ENCODE peak calls at places on chromosomes 2 and 18, in four cellular contexts. One of them, this sample, is unnamed.

GRCh38 chr2:25417715-25418369 is 76.1 kb upstream of the DNMT3A start:
- DNase-seq in activated T-helper 9 cell treated with anti-CD3 and anti-CD28 coated beads, Interleukin-2, amount 50 U/mL, for 16 hours: no peak
- DNase-seq in NCI-H1930: no peak
- DNase-seq in HEK293T: no peak
- DNase-seq in this sample: no peak

GRCh38 chr2:120512321-120512710 is 166.4 kb downstream of the INHBB start:
- DNase-seq in activated T-helper 9 cell treated with anti-CD3 and anti-CD28 coated beads, Interleukin-2, amount 50 U/mL, for 16 hours: no peak
- DNase-seq in HEK293T: no peak
- DNase-seq in NCI-H1930: no peak
- DNase-seq in this sample: no peak

GRCh38 chr2:86305195-86305975 is 32.0 kb downstream of the REEP1 start:
- DNase-seq in NCI-H1930: no peak
- DNase-seq in activated T-helper 9 cell treated with anti-CD3 and anti-CD28 coated beads, Interleukin-2, amount 50 U/mL, for 16 hours: no peak
- DNase-seq in HEK293T: no peak
- DNase-seq in this sample: no peak

GRCh38 chr18:59699061-59699460 is 1.8 kb upstream of the CCBE1 start:
- DNase-seq in HEK293T: no peak
- DNase-seq in NCI-H1930: no peak
- DNase-seq in activated T-helper 9 cell treated with anti-CD3 and anti-CD28 coated beads, Interleukin-2, amount 50 U/mL, for 16 hours: no peak
- DNase-seq in this sample: no peak

GRCh38 chr2:205024822-205025518 is 479.7 kb downstream of the PARD3B start:
- DNase-seq in NCI-H1930: no peak
- DNase-seq in activated T-helper 9 cell treated with anti-CD3 and anti-CD28 coated beads, Interleukin-2, amount 50 U/mL, for 16 hours: peak
- DNase-seq in HEK293T: peak
- DNase-seq in this sample: no peak

GRCh38 chr2:53131416-53131815 is 636.2 kb upstream of the CHAC2 start:
- DNase-seq in activated T-helper 9 cell treated with anti-CD3 and anti-CD28 coated beads, Interleukin-2, amount 50 U/mL, for 16 hours: no peak
- DNase-seq in HEK293T: no peak
- DNase-seq in NCI-H1930: no peak
- DNase-seq in this sample: no peak

GRCh38 chr2:110120171-110121051 is 4.8 kb upstream of the MALL start:
- DNase-seq in NCI-H1930: no peak
- DNase-seq in HEK293T: no peak
- DNase-seq in activated T-helper 9 cell treated with anti-CD3 and anti-CD28 coated beads, Interleukin-2, amount 50 U/mL, for 16 hours: no peak
- DNase-seq in this sample: no peak

GRCh38 chr2:85709385-85709784 is 15.2 kb downstream of the GNLY start:
- DNase-seq in NCI-H1930: no peak
- DNase-seq in HEK293T: no peak
- DNase-seq in activated T-helper 9 cell treated with anti-CD3 and anti-CD28 coated beads, Interleukin-2, amount 50 U/mL, for 16 hours: no peak
- DNase-seq in this sample: no peak

GRCh38 chr18:70044626-70045025 is 97.0 kb upstream of the CD226 start:
- DNase-seq in activated T-helper 9 cell treated with anti-CD3 and anti-CD28 coated beads, Interleukin-2, amount 50 U/mL, for 16 hours: no peak
- DNase-seq in NCI-H1930: no peak
- DNase-seq in HEK293T: no peak
- DNase-seq in this sample: no peak

GRCh38 chr2:16241166-16242160 is 301.1 kb downstream of the MYCN start:
- DNase-seq in activated T-helper 9 cell treated with anti-CD3 and anti-CD28 coated beads, Interleukin-2, amount 50 U/mL, for 16 hours: no peak
- DNase-seq in HEK293T: no peak
- DNase-seq in NCI-H1930: no peak
- DNase-seq in this sample: no peak

GRCh38 chr2:33317369-33318015 is 159.0 kb upstream of the RASGRP3 start:
- DNase-seq in NCI-H1930: no peak
- DNase-seq in HEK293T: no peak
- DNase-seq in activated T-helper 9 cell treated with anti-CD3 and anti-CD28 coated beads, Interleukin-2, amount 50 U/mL, for 16 hours: no peak
- DNase-seq in this sample: no peak

GRCh38 chr2:227228061-227228667 is 63.7 kb downstream of the COL4A3 start:
- DNase-seq in activated T-helper 9 cell treated with anti-CD3 and anti-CD28 coated beads, Interleukin-2, amount 50 U/mL, for 16 hours: no peak
- DNase-seq in HEK293T: no peak
- DNase-seq in NCI-H1930: no peak
- DNase-seq in this sample: no peak

GRCh38 chr2:119697290-119698013 is 18.5 kb downstream of the TMEM177 start:
- DNase-seq in NCI-H1930: no peak
- DNase-seq in activated T-helper 9 cell treated with anti-CD3 and anti-CD28 coated beads, Interleukin-2, amount 50 U/mL, for 16 hours: no peak
- DNase-seq in HEK293T: no peak
- DNase-seq in this sample: no peak

GRCh38 chr18:8908792-8909510 is 193.5 kb upstream of the NDUFV2 start:
- DNase-seq in NCI-H1930: no peak
- DNase-seq in activated T-helper 9 cell treated with anti-CD3 and anti-CD28 coated beads, Interleukin-2, amount 50 U/mL, for 16 hours: no peak
- DNase-seq in HEK293T: no peak
- DNase-seq in this sample: no peak

GRCh38 chr2:38076250-38076709 is 329 bp upstream of the CYP1B1 start:
- DNase-seq in activated T-helper 9 cell treated with anti-CD3 and anti-CD28 coated beads, Interleukin-2, amount 50 U/mL, for 16 hours: no peak
- DNase-seq in NCI-H1930: peak
- DNase-seq in HEK293T: peak
- DNase-seq in this sample: peak

GRCh38 chr18:37383789-37384151 is 181.8 kb downstream of the CELF4 start:
- DNase-seq in NCI-H1930: no peak
- DNase-seq in HEK293T: no peak
- DNase-seq in activated T-helper 9 cell treated with anti-CD3 and anti-CD28 coated beads, Interleukin-2, amount 50 U/mL, for 16 hours: no peak
- DNase-seq in this sample: no peak

GRCh38 chr2:58608146-58608545 is 367.0 kb upstream of the FANCL start:
- DNase-seq in HEK293T: no peak
- DNase-seq in NCI-H1930: no peak
- DNase-seq in activated T-helper 9 cell treated with anti-CD3 and anti-CD28 coated beads, Interleukin-2, amount 50 U/mL, for 16 hours: no peak
- DNase-seq in this sample: no peak

GRCh38 chr2:240951045-240951594 is 45.0 kb downstream of the CROCC2 start:
- DNase-seq in NCI-H1930: no peak
- DNase-seq in HEK293T: no peak
- DNase-seq in activated T-helper 9 cell treated with anti-CD3 and anti-CD28 coated beads, Interleukin-2, amount 50 U/mL, for 16 hours: no peak
- DNase-seq in this sample: no peak

GRCh38 chr2:65142515-65142914 is 12.6 kb upstream of the RAB1A start:
- DNase-seq in NCI-H1930: no peak
- DNase-seq in HEK293T: no peak
- DNase-seq in activated T-helper 9 cell treated with anti-CD3 and anti-CD28 coated beads, Interleukin-2, amount 50 U/mL, for 16 hours: no peak
- DNase-seq in this sample: peak

GRCh38 chr2:84676295-84676694 is 160.0 kb downstream of the DNAH6 start:
- DNase-seq in HEK293T: no peak
- DNase-seq in NCI-H1930: no peak
- DNase-seq in activated T-helper 9 cell treated with anti-CD3 and anti-CD28 coated beads, Interleukin-2, amount 50 U/mL, for 16 hours: no peak
- DNase-seq in this sample: no peak

GRCh38 chr2:5433855-5434254 is 258.3 kb upstream of the SOX11 start:
- DNase-seq in activated T-helper 9 cell treated with anti-CD3 and anti-CD28 coated beads, Interleukin-2, amount 50 U/mL, for 16 hours: no peak
- DNase-seq in NCI-H1930: no peak
- DNase-seq in HEK293T: no peak
- DNase-seq in this sample: no peak

GRCh38 chr2:199458806-199459285 is 1.1 kb upstream of the SATB2 start:
- DNase-seq in NCI-H1930: no peak
- DNase-seq in HEK293T: no peak
- DNase-seq in activated T-helper 9 cell treated with anti-CD3 and anti-CD28 coated beads, Interleukin-2, amount 50 U/mL, for 16 hours: no peak
- DNase-seq in this sample: no peak

GRCh38 chr2:123609077-123609476 is 416.0 kb upstream of the CNTNAP5 start:
- DNase-seq in NCI-H1930: no peak
- DNase-seq in HEK293T: no peak
- DNase-seq in activated T-helper 9 cell treated with anti-CD3 and anti-CD28 coated beads, Interleukin-2, amount 50 U/mL, for 16 hours: no peak
- DNase-seq in this sample: no peak

GRCh38 chr18:46567196-46567595 is 89.8 kb downstream of the LOXHD1 start:
- DNase-seq in HEK293T: no peak
- DNase-seq in activated T-helper 9 cell treated with anti-CD3 and anti-CD28 coated beads, Interleukin-2, amount 50 U/mL, for 16 hours: no peak
- DNase-seq in NCI-H1930: no peak
- DNase-seq in this sample: no peak

GRCh38 chr2:25879133-25879730 is 945 bp upstream of the ASXL2 start:
- DNase-seq in HEK293T: no peak
- DNase-seq in activated T-helper 9 cell treated with anti-CD3 and anti-CD28 coated beads, Interleukin-2, amount 50 U/mL, for 16 hours: no peak
- DNase-seq in NCI-H1930: peak
- DNase-seq in this sample: no peak

GRCh38 chr2:183993052-183993451 is 605.3 kb upstream of the ZNF804A start:
- DNase-seq in activated T-helper 9 cell treated with anti-CD3 and anti-CD28 coated beads, Interleukin-2, amount 50 U/mL, for 16 hours: no peak
- DNase-seq in HEK293T: no peak
- DNase-seq in NCI-H1930: no peak
- DNase-seq in this sample: no peak

GRCh38 chr18:79657342-79657996 is 22.1 kb upstream of the CTDP1 start:
- DNase-seq in activated T-helper 9 cell treated with anti-CD3 and anti-CD28 coated beads, Interleukin-2, amount 50 U/mL, for 16 hours: no peak
- DNase-seq in NCI-H1930: no peak
- DNase-seq in HEK293T: no peak
- DNase-seq in this sample: no peak

GRCh38 chr18:76837071-76837470 is 14.7 kb downstream of the ZNF236 start:
- DNase-seq in activated T-helper 9 cell treated with anti-CD3 and anti-CD28 coated beads, Interleukin-2, amount 50 U/mL, for 16 hours: no peak
- DNase-seq in NCI-H1930: no peak
- DNase-seq in HEK293T: no peak
- DNase-seq in this sample: no peak

GRCh38 chr2:145597809-145598208 is 1077.9 kb upstream of the ZEB2 start:
- DNase-seq in NCI-H1930: no peak
- DNase-seq in HEK293T: no peak
- DNase-seq in activated T-helper 9 cell treated with anti-CD3 and anti-CD28 coated beads, Interleukin-2, amount 50 U/mL, for 16 hours: no peak
- DNase-seq in this sample: no peak

GRCh38 chr2:97812916-97813315 is 99.5 kb downstream of the ZAP70 start:
- DNase-seq in NCI-H1930: no peak
- DNase-seq in activated T-helper 9 cell treated with anti-CD3 and anti-CD28 coated beads, Interleukin-2, amount 50 U/mL, for 16 hours: no peak
- DNase-seq in HEK293T: no peak
- DNase-seq in this sample: no peak

This sample was measured in D341Med.